ENCODE peak calls at places on chromosomes 2 and 18, in four cellular contexts. O, J, A and U are unnamed samples.

GRCh38 chr2:172725284-172725683 is 10.4 kb upstream of the RAPGEF4 start:
- DNase-seq in A (no peak), J (no peak), O (no peak), U (no peak)

GRCh38 chr2:129820908-129821307 is 158.6 kb upstream of the RAB6C start:
- DNase-seq in A (no peak), J (no peak), O (no peak), U (no peak)

GRCh38 chr2:39665811-39666488 is at the start of gene TMEM178A:
- DNase-seq in J (peak; percentile 64), A (no peak), O (peak; percentile 79), U (no peak)

GRCh38 chr2:241558532-241559488 is at the start of gene BOK:
- DNase-seq in J (peak; percentile 81), A (no peak), O (peak; percentile 96), U (no peak)

GRCh38 chr2:188678921-188679320 is 295.3 kb upstream of the COL3A1 start:
- DNase-seq in J (no peak), O (no peak), A (no peak), U (no peak)

GRCh38 chr2:446963-447540 is 159.2 kb upstream of the ALKAL2 start:
- DNase-seq in A (no peak), O (no peak), J (peak; percentile 51), U (peak; percentile 5)

GRCh38 chr18:76984193-76985155 is 148.1 kb downstream of the MBP start:
- DNase-seq in J (no peak), O (no peak), A (no peak), U (no peak)

GRCh38 chr2:229665158-229665557 is 49.2 kb downstream of the DNER start:
- DNase-seq in A (no peak), O (no peak), J (no peak), U (no peak)

GRCh38 chr2:122999823-123000222 is 1025.3 kb upstream of the CNTNAP5 start:
- DNase-seq in J (peak; percentile 75), O (peak; percentile 81), A (no peak), U (no peak)

GRCh38 chr2:217610411-217610814 is 392.4 kb downstream of the TNS1 start:
- DNase-seq in O (no peak), J (no peak), A (peak; percentile 97), U (no peak)

GRCh38 chr2:44766220-44766619 is 175.3 kb upstream of the SIX3 start:
- DNase-seq in J (no peak), A (no peak), O (no peak), U (no peak)

GRCh38 chr2:173090291-173090877 is 14.7 kb downstream of the MAP3K20 start:
- DNase-seq in J (peak; percentile 11), O (peak; percentile 37), A (no peak), U (no peak)

GRCh38 chr2:217451634-217452033 is 551.2 kb downstream of the TNS1 start:
- DNase-seq in J (no peak), A (no peak), O (no peak), U (no peak)

GRCh38 chr2:187003038-187003543 is 154.1 kb upstream of the ZSWIM2 start:
- DNase-seq in J (no peak), O (no peak), A (no peak), U (no peak)

GRCh38 chr2:140580799-140581198 is 1550.0 kb downstream of the LRP1B start:
- DNase-seq in O (no peak), A (no peak), J (no peak), U (no peak)

GRCh38 chr2:197168705-197169104 is 141.9 kb downstream of the ANKRD44 start:
- DNase-seq in A (no peak), J (peak; percentile 91), O (peak; percentile 95), U (peak; percentile 87)

GRCh38 chr2:107364361-107364950 is 462.2 kb upstream of the RGPD4 start:
- DNase-seq in O (no peak), J (no peak), A (no peak), U (no peak)

GRCh38 chr2:217515615-217516309 is 487.0 kb downstream of the TNS1 start:
- DNase-seq in A (no peak), J (no peak), O (no peak), U (no peak)

GRCh38 chr2:222916229-222917197 is 55.7 kb downstream of the ACSL3 start:
- DNase-seq in J (no peak), A (no peak), O (no peak), U (no peak)

DNA sequence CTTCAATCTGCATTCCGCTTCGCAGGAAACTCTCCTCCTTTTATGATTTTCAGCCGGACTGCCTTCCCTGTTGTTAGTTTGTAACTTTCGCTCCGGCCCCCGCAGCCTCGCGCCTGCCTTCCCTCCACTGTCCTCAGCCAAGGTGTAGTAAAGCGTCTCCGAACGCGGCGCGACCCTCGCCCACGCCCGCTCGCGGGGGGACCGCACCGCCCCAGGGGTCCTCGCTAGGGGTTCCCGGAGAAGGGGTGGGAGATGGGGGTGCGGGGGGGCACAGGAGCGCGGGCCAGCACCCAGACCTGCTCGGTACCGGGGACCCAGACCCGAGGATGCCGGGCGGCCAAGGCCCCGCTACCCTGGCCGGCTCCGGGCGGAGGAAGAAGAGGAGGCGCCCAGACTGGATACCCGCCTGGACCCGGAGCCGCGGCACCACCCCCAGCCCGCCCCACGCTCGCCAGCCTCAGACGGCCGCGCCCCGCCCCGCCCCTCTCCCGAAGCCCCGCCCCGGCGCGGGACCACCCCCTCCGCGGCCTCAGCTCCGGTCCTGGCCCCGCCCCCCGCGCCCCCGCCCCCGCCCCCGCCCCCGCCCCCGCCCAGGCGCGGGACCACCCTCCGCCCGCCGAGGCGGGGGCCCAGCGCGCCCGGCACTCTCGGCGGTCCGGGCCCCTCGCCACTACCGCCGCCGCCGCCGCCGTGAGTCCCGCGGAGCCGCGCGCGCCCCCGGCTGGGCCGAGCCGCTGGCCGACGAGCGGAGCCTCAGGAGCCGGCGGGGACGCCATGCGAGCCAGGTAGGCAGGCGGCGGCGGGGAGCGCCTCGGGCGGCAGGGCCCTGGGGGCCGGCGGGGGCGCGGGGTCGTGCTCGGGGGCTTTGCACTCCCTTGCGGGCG is at the start of gene SH3BP4:
- DNase-seq in A (peak; percentile 28), O (peak; percentile 85), J (peak; percentile 92), U (no peak)
- TF ChIP-seq EZH2phosphoT487 in A (no peak), O (no peak), J (no peak), U (no peak)

DNA sequence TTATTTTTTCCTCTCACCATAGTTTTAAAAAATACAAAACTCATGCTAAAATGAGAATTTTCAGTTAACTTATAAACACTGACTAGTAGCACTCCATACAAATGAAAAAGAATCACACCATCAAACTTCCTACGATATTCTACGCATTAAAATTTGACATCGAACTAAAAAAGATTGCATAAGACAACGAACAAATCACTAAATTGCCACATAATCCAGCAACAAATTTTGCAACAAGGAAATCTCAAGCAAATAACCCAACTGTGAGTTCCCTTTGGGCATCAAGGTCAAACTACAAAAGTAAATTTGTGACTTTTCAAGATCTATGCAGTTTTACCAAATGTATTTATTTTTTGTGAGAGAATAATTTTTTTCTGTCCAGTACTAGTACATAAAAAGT is 1.5 kb downstream of the MAP3K2 start:
- DNase-seq in A (no peak), J (no peak), O (no peak), U (no peak)
- H3K4me3 ChIP-seq in A (peak overlapping the region; percentile 88), J (peak overlapping the region; percentile 91), O (peak overlapping the region; percentile 76), U (peak overlapping the region; percentile 95)

GRCh38 chr2:168805615-168806014 is 3.2 kb downstream of the NOSTRIN start:
- DNase-seq in J (no peak), O (no peak), A (no peak), U (no peak)
- TF ChIP-seq CTCF in J (no peak), O (no peak), A (no peak), U (no peak)

DNA sequence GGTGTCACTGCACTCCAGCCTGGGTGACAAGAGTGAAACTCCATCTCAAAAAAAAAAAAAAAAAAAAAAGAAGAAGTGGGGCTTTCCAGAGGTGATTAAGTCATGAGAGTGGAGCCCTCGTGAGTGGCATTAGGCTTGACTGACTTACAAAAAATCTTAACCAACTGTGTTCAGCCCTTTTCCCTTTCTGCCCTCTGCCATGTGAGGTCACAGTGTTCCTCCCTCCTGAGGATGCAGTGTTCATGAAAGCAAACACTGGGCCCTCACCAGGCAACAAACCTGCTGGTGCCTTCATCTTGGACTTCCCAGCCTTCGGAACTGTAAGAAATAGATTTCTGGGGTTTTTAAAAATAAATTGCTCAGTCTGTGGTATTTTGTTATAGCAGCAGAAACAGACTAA is 37.0 kb upstream of the METTL21A start:
- DNase-seq in A (peak; percentile 42), J (no peak), O (no peak), U (peak; percentile 66)
- TF ChIP-seq EZH2phosphoT487 in A (no peak), J (no peak), O (no peak), U (no peak)

DNA sequence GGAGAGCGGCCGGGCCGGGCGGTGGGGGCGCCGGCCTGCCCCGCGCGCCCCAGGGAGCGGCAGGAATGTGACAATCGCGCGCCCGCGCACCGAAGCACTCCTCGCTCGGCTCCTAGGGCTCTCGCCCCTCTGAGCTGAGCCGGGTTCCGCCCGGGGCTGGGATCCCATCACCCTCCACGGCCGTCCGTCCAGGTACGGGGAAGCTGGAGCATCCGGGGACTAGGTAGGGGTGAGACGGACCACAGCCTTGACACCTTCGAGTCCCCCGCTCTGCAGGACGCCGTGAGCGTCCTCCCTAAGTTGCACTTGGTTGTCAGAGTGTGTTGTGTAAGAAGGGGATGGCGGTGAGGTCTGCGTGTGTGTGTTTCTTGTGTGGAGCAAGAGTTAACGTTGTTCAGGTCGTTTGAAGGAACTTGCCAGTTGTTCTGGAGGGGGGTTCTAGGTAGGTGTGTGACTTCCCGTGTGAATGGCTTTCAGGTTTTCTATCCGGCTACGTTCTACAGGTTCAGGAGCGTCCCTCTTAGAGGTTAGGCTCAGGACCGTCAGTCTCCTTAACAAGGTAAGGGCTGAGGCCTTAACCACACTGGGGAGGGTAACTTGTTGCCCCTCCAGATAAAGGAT is 393 bp downstream of the IL1R1 start:
- DNase-seq in O (no peak), J (no peak), A (no peak), U (no peak)
- H3K4me3 ChIP-seq in O (peak overlapping the region; percentile 70), J (peak overlapping the region; percentile 51), A (no peak overlapping the region), U (no peak overlapping the region)

GRCh38 chr2:24490674-24491625 is at the start of gene NCOA1:
- DNase-seq in O (peak; percentile 92), A (peak; percentile 92), J (peak; percentile 94), U (peak; percentile 90)
- TF ChIP-seq CTCF in O (no peak), A (no peak), J (peak; percentile 35), U (peak; percentile 4)

GRCh38 chr2:219698684-219699439 is 71.4 kb downstream of the SLC4A3 start:
- DNase-seq in J (peak; percentile 36), O (peak; percentile 36), A (no peak), U (no peak)

GRCh38 chr2:219704878-219705277 is 77.4 kb downstream of the SLC4A3 start:
- DNase-seq in O (no peak), J (peak; percentile 28), A (no peak), U (no peak)

GRCh38 chr2:219699440-219699821 is 72.0 kb downstream of the SLC4A3 start:
- DNase-seq in O (no peak), A (no peak), J (no peak), U (no peak)

GRCh38 chr2:219702796-219703545 is 75.5 kb downstream of the SLC4A3 start:
- DNase-seq in O (no peak), A (no peak), J (no peak), U (no peak)

DNA sequence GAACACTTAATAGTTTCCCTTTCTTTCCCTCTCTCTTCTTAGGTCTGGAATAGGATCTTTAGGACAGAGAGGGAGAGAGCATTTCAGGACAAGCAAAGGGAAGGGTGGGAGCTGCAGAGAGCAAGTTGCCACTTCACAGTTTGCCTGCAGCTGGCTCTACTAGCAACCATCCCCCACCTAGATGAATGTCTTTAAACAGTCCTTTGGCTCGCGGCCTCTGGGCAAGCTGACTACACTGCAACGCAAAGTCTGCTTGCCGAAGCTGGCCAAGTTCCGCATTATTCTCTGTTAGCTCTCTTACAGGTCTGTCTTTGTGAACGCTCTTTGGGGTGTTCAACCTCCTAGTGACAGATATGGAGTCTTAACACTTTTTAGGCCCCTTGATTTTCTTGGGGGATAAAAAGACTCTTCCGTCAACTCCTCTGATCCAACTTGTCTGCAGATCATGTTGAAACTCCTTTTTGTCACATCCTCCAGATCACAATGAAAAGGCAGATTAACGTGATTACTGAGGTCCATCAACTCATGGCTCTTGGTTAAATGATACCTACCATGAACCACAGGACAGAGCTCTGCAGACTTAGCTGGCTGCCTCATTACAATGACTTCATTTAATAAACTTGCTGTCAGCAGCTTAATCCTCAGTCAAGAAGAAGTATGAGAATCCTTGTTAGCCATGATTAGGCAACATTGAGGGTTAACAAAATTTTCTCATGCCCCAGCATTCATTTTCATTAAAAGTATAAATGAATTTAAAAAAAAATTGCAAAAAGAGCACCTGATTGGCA is 74.6 kb downstream of the SLC4A3 start:
- DNase-seq in A (no peak), J (peak; percentile 45), O (peak; percentile 64), U (no peak)
- TF ChIP-seq EZH2phosphoT487 in A (no peak), J (no peak), O (no peak), U (no peak)